ENCODE peak calls at places on chromosomes 5 and 9, in six cellular contexts. K is SJCRH30, V is cardiac fibroblast, W is lower lobe of right lung, O is EL, R is AG08395. G is an unnamed sample.

GRCh38 chr9:91727316-91727861 is 222.6 kb downstream of the ROR2 start:
- DNase-seq in O (peak), R (peak), K (no peak), W (no peak), V (peak), G (peak)

GRCh38 chr5:54825005-54825404 is 160.4 kb downstream of the ESM1 start:
- DNase-seq in O (no peak), V (peak), W (no peak), K (no peak), R (peak), G (no peak)

GRCh38 chr5:111641533-111642230 is 115.3 kb downstream of the NREP start:
- DNase-seq in W (no peak), V (peak), K (no peak), R (peak), O (peak), G (peak)

GRCh38 chr5:142426676-142427364 is 102.0 kb upstream of the SPRY4 start:
- DNase-seq in K (no peak), O (no peak), R (no peak), V (peak), W (no peak), G (no peak)

GRCh38 chr5:136420168-136420916 is 55.0 kb upstream of the TRPC7 start:
- DNase-seq in O (no peak), K (no peak), V (no peak), W (no peak), R (no peak), G (no peak)

GRCh38 chr9:103126494-103126893 is 131.4 kb downstream of the CYLC2 start:
- DNase-seq in K (no peak), R (no peak), W (no peak), O (no peak), V (no peak), G (no peak)

GRCh38 chr9:121734465-121734864 is 83.0 kb downstream of the DAB2IP start:
- DNase-seq in W (no peak), K (no peak), V (no peak), O (peak), R (no peak), G (no peak)

GRCh38 chr5:154653764-154654483 is 101.3 kb upstream of the LARP1 start:
- DNase-seq in V (peak), O (no peak), W (no peak), R (no peak), K (no peak), G (no peak)

GRCh38 chr5:36611520-36612274 is 5.3 kb downstream of the SLC1A3 start:
- DNase-seq in W (no peak), K (no peak), V (peak), O (no peak), R (no peak), G (no peak)

GRCh38 chr5:12848709-12849108 is 944.5 kb upstream of the CTNND2 start:
- DNase-seq in K (no peak), W (no peak), R (no peak), V (no peak), O (no peak), G (no peak)

GRCh38 chr5:1799110-1799601 is 481 bp downstream of the MRPL36 start:
- DNase-seq in O (peak), R (peak), K (no peak), W (no peak), V (peak), G (peak)

GRCh38 chr5:153445875-153446567 is 44.4 kb upstream of the GRIA1 start:
- DNase-seq in O (peak), W (peak), V (no peak), R (no peak), K (peak), G (peak)

GRCh38 chr9:84991506-84991855 is 322.0 kb downstream of the NTRK2 start:
- DNase-seq in R (no peak), O (no peak), W (no peak), K (no peak), V (no peak), G (no peak)

GRCh38 chr9:70060148-70060882 is 16.7 kb downstream of the MAMDC2 start:
- DNase-seq in V (no peak), K (no peak), R (no peak), W (no peak), O (no peak), G (no peak)

GRCh38 chr9:5876711-5877110 is 14.0 kb upstream of the MLANA start:
- DNase-seq in R (no peak), V (no peak), K (no peak), O (no peak), W (no peak), G (no peak)

GRCh38 chr9:928363-929042 is 48.0 kb upstream of the DMRT3 start:
- DNase-seq in W (no peak), O (peak), K (no peak), V (no peak), R (peak), G (no peak)

GRCh38 chr5:157570801-157571200 is 4.8 kb downstream of the ADAM19 start:
- DNase-seq in O (no peak), K (no peak), R (no peak), V (no peak), W (no peak), G (no peak)

GRCh38 chr9:75148551-75148950 is 60.2 kb downstream of the OSTF1 start:
- DNase-seq in K (peak), O (peak), V (peak), W (no peak), R (peak), G (no peak)

GRCh38 chr5:149857499-149857898 is 87.1 kb downstream of the PDE6A start:
- DNase-seq in K (peak), V (peak), W (peak), O (peak), R (no peak), G (peak)

GRCh38 chr9:94929373-94929764 is 202.9 kb downstream of the AOPEP start:
- DNase-seq in W (no peak), V (peak), O (no peak), R (no peak), K (no peak), G (no peak)

GRCh38 chr5:135824541-135825041 is 9.9 kb upstream of the SLC25A48 start:
- DNase-seq in W (no peak), O (no peak), R (no peak), K (no peak), V (no peak), G (no peak)

GRCh38 chr5:139895647-139896046 is 100.0 kb downstream of the PSD2 start:
- DNase-seq in V (no peak), O (no peak), R (no peak), K (no peak), W (no peak), G (no peak)

GRCh38 chr9:106956971-106957370 is 94.0 kb downstream of the ZNF462 start:
- DNase-seq in R (peak), W (no peak), K (no peak), O (peak), V (peak), G (peak)

GRCh38 chr5:59843511-59844230 is 49.9 kb downstream of the PDE4D start:
- DNase-seq in K (no peak), V (no peak), R (no peak), W (no peak), O (no peak), G (no peak)

GRCh38 chr5:132473019-132473531 is 17.5 kb downstream of the IRF1 start:
- DNase-seq in O (no peak), W (no peak), V (no peak), R (no peak), K (no peak), G (no peak)

GRCh38 chr5:2373631-2374030 is 377.8 kb downstream of the IRX2 start:
- DNase-seq in R (no peak), K (no peak), O (no peak), V (no peak), W (no peak), G (no peak)

G was measured in MG63.